ENCODE peak calls at places on chromosomes 12 and 14, in six cellular contexts. B, F, J, L, X and K are unnamed samples.

GRCh38 chr14:24334431-24335271 is at the start of gene ADCY4:
- DNase-seq in B (no peak), F (no peak), J (no peak), L (no peak), X (no peak), K (peak)

GRCh38 chr12:89706551-89707348 is 1.9 kb downstream of the ATP2B1 start:
- DNase-seq in B (no peak), F (no peak), J (peak), L (no peak), X (peak), K (peak)

GRCh38 chr14:72527591-72527990 is 366.3 kb downstream of the DPF3 start:
- DNase-seq in B (no peak), F (no peak), J (no peak), L (no peak), X (no peak), K (no peak)

GRCh38 chr12:79515526-79515935 is 175.2 kb downstream of the PAWR start:
- DNase-seq in B (no peak), F (no peak), J (no peak), L (no peak), X (no peak), K (no peak)

GRCh38 chr12:132286912-132287311 is 42.5 kb downstream of the GALNT9 start:
- DNase-seq in B (no peak), F (no peak), J (no peak), L (peak), X (no peak), K (peak)

GRCh38 chr12:108129017-108129812 is at the start of gene WSCD2:
- DNase-seq in B (no peak), F (no peak), J (peak), L (peak), X (peak), K (peak)

GRCh38 chr12:116463366-116463765 is 95.8 kb upstream of the MAP1LC3B2 start:
- DNase-seq in B (no peak), F (no peak), J (no peak), L (no peak), X (no peak), K (no peak)

GRCh38 chr14:92728781-92729364 is 19.6 kb downstream of the LGMN start:
- DNase-seq in B (no peak), F (peak), J (peak), L (no peak), X (no peak), K (peak)

GRCh38 chr14:46985529-46986137 is 334.1 kb upstream of the RPL10L start:
- DNase-seq in B (no peak), F (peak), J (no peak), L (no peak), X (no peak), K (no peak)

GRCh38 chr12:58925111-58925732 is 4.9 kb upstream of the LRIG3 start:
- DNase-seq in B (no peak), F (no peak), J (no peak), L (no peak), X (no peak), K (no peak)

GRCh38 chr14:51566831-51567582 is 84.7 kb upstream of the FRMD6 start:
- DNase-seq in B (no peak), F (no peak), J (peak), L (no peak), X (no peak), K (no peak)

DNA sequence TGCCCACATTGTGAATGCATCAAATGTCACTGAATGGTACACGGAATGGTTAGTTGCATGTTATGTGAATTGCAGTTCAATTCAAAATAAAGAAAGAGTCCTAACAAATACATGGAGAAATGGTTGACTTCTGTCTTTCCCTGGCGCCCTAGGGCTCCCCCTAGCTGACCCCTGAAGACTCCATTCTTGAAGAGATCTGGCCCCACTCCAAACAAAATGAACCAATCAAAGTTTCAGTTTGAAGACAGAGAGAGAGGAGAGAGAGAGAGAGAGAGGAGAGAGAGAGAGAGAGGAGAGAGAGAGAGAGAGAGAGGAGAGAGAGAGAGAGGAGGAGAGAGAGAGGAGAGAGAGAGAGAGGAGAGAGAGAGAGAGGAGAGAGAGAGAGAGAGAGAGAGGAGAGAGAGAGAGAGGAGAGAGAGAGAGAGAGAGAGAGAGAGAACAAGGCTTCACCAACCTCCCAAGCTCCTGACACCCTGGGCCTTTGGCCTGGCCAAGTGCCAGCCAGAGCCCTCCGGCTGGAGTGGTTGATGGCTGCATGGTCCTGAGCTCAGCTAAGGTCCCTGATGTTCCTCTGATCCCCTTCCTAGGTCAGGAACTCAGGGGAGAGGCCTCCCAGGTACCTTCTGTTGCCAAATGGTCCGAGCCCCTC is 188.7 kb downstream of the ESRRB start:
- DNase-seq in B (no peak), F (no peak), J (peak), L (peak), X (no peak), K (no peak)
- TF ChIP-seq CTCF in B (no peak), F (peak), J (peak), L (no peak), X (no peak), K (no peak)

GRCh38 chr12:33514893-33515292 is 75.3 kb upstream of the SYT10 start:
- DNase-seq in B (no peak), F (no peak), J (no peak), L (no peak), X (no peak), K (no peak)
- TF ChIP-seq CTCF in B (no peak), F (no peak), J (peak), L (no peak), X (peak), K (no peak)

GRCh38 chr14:95248422-95248821 is 71.3 kb downstream of the CLMN start:
- DNase-seq in B (no peak), F (no peak), J (no peak), L (no peak), X (no peak), K (no peak)
- TF ChIP-seq CTCF in B (no peak), F (no peak), J (no peak), L (peak), X (no peak), K (no peak)

GRCh38 chr12:69225251-69225910 is 14.0 kb upstream of the CPSF6 start:
- DNase-seq in B (no peak), F (no peak), J (no peak), L (no peak), X (no peak), K (no peak)
- TF ChIP-seq CTCF in B (no peak), F (no peak), J (no peak), L (no peak), X (no peak), K (no peak)

DNA sequence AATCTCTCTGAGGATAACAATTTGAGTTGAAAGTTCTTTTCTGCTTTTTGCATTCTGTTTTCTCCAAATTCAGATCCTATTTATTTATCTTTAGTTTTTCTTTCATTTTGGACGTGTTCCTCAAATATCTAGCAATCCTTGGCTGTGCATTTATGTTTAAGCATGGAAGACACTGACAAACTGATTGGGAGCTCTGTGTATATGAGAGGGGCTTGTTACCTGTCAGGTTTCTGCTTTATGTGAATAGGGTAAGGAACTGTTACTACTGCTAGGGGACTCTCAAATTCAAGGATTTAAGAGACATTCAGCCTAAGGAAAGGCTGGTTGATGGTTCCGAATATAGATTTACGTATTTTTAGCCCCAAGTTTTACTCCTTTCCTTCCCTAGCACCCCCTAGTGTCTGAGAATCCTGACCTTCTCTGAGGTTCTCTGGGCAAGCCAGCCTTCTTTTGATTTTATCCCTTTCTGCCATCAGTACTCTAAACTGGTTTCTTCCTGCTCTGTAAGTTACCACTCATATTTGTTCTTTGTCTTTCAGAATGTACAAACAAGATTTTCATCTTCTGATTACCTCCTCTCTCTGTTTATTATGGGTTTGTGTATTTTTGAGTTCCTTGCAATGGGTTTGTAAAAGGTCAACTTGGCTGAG is 30.5 kb downstream of the YLPM1 start:
- DNase-seq in B (no peak), F (no peak), J (no peak), L (no peak), X (no peak), K (no peak)
- TF ChIP-seq CTCF in B (peak), F (peak), J (no peak), L (peak), X (peak), K (peak)

GRCh38 chr14:35138585-35138984 is 16.2 kb downstream of the PRORP start:
- DNase-seq in B (no peak), F (no peak), J (no peak), L (no peak), X (no peak), K (no peak)

GRCh38 chr14:35144029-35144428 is 21.7 kb downstream of the PRORP start:
- DNase-seq in B (no peak), F (no peak), J (no peak), L (no peak), X (no peak), K (no peak)

GRCh38 chr14:35146711-35147149 is 24.4 kb downstream of the PRORP start:
- DNase-seq in B (no peak), F (no peak), J (no peak), L (no peak), X (no peak), K (no peak)

DNA sequence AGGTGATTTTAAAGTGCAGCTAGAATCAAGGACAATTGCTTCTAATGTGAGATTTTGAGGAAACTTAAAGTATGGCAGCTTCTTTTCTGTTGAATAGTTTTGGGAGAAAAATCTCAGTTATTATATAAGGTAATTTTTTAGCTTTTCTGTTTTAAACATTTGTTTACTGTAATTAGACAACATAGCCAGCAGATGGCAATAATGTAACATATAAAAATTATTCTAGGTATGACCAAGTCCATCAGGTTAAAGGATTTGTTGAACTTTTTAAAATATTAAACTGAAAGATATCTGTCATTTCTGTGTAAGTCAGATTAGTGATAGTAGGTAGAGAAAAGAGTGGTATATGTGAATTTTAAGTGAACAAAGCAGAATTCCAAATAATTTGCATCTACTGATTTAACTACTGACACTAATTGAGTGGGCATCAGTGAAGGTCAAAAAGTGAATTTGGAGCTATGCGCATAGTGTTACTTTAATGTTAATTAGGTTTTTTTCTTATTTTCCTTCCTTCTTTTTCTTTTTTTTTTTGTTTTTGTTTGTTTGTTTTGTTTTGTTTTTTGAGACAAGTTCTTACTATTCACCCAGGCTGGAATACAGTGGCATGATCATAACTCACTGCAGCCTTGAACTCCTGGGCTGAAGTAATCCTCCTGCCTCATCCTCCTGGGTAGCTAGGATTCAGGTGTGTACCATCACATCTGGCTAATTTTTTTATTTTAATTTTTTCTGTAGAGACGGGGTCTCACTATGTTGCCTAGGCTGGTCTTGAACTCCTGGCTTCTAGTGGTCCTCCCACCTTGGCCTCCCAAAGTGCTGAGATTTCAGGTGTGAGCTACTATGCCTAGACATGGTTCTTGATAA is 18.6 kb downstream of the PRORP start:
- DNase-seq in B (no peak), F (no peak), J (peak), L (no peak), X (no peak), K (no peak)
- TF ChIP-seq CTCF in B (no peak), F (peak), J (peak), L (peak), X (peak), K (peak)

GRCh38 chr12:106773945-106774807 is at the start of gene RIC8B:
- DNase-seq in B (peak), F (peak), J (peak), L (peak), X (peak), K (peak)

GRCh38 chr12:106776897-106777296 is 2.4 kb downstream of the RIC8B start:
- DNase-seq in B (no peak), F (no peak), J (no peak), L (no peak), X (no peak), K (no peak)

GRCh38 chr12:106771425-106771824 is 3.1 kb upstream of the RIC8B start:
- DNase-seq in B (no peak), F (no peak), J (no peak), L (no peak), X (no peak), K (no peak)

GRCh38 chr12:106773286-106773685 is 1.2 kb upstream of the RIC8B start:
- DNase-seq in B (no peak), F (no peak), J (no peak), L (no peak), X (no peak), K (no peak)

DNA sequence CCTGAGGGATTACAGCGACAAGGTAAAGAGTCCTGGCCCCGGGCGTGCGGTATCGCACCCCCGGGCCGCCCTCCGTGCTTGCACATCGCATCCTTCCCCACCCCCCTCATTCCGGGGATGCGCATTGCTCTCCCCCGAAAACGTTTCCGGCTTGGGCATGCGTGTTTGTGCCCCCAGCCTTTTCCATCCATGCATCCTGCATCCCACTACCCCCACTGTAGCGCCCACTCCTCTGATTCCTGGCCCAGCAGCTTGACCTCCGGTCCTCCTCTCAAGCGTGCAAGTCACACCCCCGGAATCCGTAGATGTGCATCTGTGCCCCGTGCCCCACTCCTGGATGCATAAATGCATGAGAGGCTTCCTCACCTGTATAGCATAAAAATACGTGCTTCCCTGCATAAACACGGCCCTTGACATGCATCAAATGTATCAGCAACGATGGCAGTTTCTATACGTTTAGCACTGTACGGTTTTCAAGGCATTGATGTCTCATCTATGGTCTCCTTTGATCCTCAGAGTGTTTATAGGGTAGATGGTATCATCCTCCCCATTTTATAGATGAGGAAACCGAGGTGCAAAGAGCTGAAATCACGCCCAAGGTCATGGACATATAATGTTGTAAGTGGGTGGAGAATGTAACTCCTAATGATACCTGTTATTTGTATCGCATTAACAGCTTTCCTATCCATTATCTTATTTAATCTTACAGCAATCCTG is 484 bp downstream of the RIC8B start:
- DNase-seq in B (no peak), F (no peak), J (peak), L (no peak), X (no peak), K (no peak)
- TF ChIP-seq CTCF in B (no peak), F (no peak), J (no peak), L (no peak), X (no peak), K (no peak)

GRCh38 chr14:40003773-40004172 is 571.5 kb upstream of the FBXO33 start:
- DNase-seq in B (no peak), F (no peak), J (no peak), L (no peak), X (no peak), K (no peak)
- TF ChIP-seq CTCF in B (no peak), F (no peak), J (no peak), L (no peak), X (no peak), K (no peak)

GRCh38 chr14:96811985-96812667 is 14.9 kb downstream of the VRK1 start:
- DNase-seq in B (no peak), F (no peak), J (peak), L (no peak), X (no peak), K (no peak)

GRCh38 chr14:96823652-96824051 is 26.5 kb downstream of the VRK1 start:
- DNase-seq in B (no peak), F (no peak), J (no peak), L (no peak), X (no peak), K (no peak)

GRCh38 chr14:96821501-96821900 is 24.3 kb downstream of the VRK1 start:
- DNase-seq in B (no peak), F (peak), J (no peak), L (no peak), X (no peak), K (no peak)

GRCh38 chr14:96816281-96816680 is 19.1 kb downstream of the VRK1 start:
- DNase-seq in B (no peak), F (no peak), J (no peak), L (no peak), X (no peak), K (no peak)

DNA sequence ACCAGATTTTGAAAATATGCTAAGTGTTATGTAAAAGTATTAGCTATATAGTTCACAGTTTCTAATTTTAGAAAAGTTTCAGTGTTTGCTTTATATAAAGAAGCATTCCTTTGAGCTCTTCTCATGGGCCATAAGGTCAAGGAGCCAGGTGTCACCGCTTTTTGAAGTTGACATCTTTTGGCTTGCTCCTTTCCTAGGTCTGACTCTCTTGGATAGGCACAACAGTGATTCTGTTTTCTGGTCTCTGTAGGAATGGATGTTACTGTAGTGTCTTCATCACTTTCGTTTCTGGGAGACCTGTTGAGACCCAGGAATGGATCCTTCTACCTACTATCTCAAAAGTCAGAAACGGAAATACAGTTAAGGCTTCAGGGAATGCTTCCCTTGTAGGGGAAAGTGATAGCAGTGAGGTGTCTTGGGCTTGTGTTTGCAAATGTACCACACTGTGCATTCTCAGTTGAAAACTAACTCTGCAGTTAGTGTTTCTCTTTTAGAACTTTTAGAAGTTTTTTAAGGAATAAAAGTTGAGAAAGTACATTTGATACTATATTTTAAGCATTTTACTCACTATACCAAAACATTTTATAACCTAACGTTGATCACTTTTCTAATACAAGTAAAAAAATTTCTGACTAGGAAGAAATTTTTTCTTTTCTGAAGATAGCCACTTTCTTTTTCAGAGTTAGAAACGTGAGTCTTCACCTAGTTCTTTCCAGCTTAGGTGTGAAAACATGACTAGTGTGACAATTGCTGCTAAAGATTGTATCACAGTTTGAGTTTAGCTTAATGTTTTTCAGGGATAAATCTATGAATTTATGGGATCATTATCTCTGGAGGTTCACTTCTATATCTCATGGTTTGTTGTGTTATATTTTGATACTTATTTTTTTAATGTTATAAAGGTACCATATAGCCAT is 20.8 kb downstream of the VRK1 start:
- DNase-seq in B (no peak), F (no peak), J (no peak), L (no peak), X (no peak), K (no peak)
- TF ChIP-seq CTCF in B (no peak), F (no peak), J (no peak), L (no peak), X (no peak), K (no peak)

GRCh38 chr12:38160318-38161122 is 156.1 kb upstream of the ALG10B start:
- DNase-seq in B (no peak), F (no peak), J (no peak), L (no peak), X (peak), K (no peak)
- TF ChIP-seq CTCF in B (no peak), F (no peak), J (no peak), L (no peak), X (no peak), K (no peak)